ENCODE peak calls at places on chromosomes 11 and 22, in ten cellular contexts. Z is right cardiac atrium; R is fibroblast of lung; C is sigmoid colon; T is CD8-positive, alpha-beta T cell; H is aorta; E is mammary epithelial cell; X is right lobe of liver; K is hepatocyte; V is endothelial cell of umbilical vein. L is an unnamed sample. For H3K9me3, the result is how much of the 10 kb centered on the place peaks cover.

GRCh38 chr22:49440931-49441330 is 386.7 kb downstream of the BRD1 start:
- DNase-seq in H (peak), C (no peak), E (no peak), K (no peak), Z (no peak), V (no peak), X (no peak), T (no peak), R (no peak), L (no peak)

GRCh38 chr11:114586797-114587196 is 8.8 kb downstream of the NXPE4 start:
- DNase-seq in X (no peak), Z (no peak), C (no peak), H (no peak), E (no peak), V (no peak), T (no peak), K (no peak), R (no peak), L (no peak)

GRCh38 chr11:123560001-123560400 is 94.4 kb downstream of the SCN3B start:
- DNase-seq in E (no peak), Z (peak), V (no peak), H (peak), X (no peak), K (peak), C (peak), T (peak), R (peak), L (no peak)

GRCh38 chr11:34250732-34251639 is 106.8 kb downstream of the ABTB2 start:
- DNase-seq in H (peak), Z (peak), T (peak), C (no peak), X (no peak), V (peak), K (peak), R (peak), E (peak), L (peak)

GRCh38 chr22:50341977-50342650 is 1.0 kb upstream of the PPP6R2 start:
- DNase-seq in C (peak), E (peak), V (peak), X (peak), H (peak), Z (peak), K (peak), T (peak), R (peak), L (peak)

GRCh38 chr22:40322061-40322460 is 24.2 kb upstream of the ADSL start:
- DNase-seq in Z (no peak), H (no peak), T (no peak), C (no peak), K (no peak), E (no peak), X (no peak), R (peak), V (no peak), L (no peak)

GRCh38 chr11:33258631-33259184 is 1.5 kb downstream of the HIPK3 start:
- DNase-seq in X (no peak), T (peak), C (peak), Z (no peak), H (no peak), K (no peak), R (peak), V (peak), E (peak), L (peak)

GRCh38 chr11:1371377-1371776 is 18.4 kb upstream of the BRSK2 start:
- DNase-seq in T (no peak), C (no peak), R (no peak), Z (no peak), E (no peak), K (no peak), X (no peak), H (peak), V (no peak), L (no peak)

GRCh38 chr22:45163074-45163416 is 680 bp upstream of the NUP50 start:
- DNase-seq in Z (peak), C (peak), K (peak), V (no peak), E (peak), H (no peak), X (no peak), R (peak), T (no peak), L (peak)

GRCh38 chr11:65304613-65305012 is 10.1 kb upstream of the CDC42EP2 start:
- DNase-seq in E (no peak), R (no peak), T (no peak), C (no peak), K (no peak), X (no peak), Z (no peak), V (no peak), H (no peak), L (no peak)

GRCh38 chr11:74325649-74326645 is 14.5 kb upstream of the P4HA3 start:
- DNase-seq in Z (peak), K (peak), R (peak), V (peak), E (no peak), T (no peak), C (peak), H (peak), X (no peak), L (no peak)

GRCh38 chr11:118530180-118530682 is 761 bp upstream of the TMEM25 start:
- DNase-seq in R (peak), X (no peak), V (peak), H (no peak), C (no peak), Z (no peak), E (peak), K (no peak), T (no peak), L (peak)

GRCh38 chr22:23159287-23159622 is 14.0 kb downstream of the RAB36 start:
- DNase-seq in C (no peak), R (no peak), Z (no peak), K (no peak), X (no peak), E (no peak), V (no peak), H (no peak), T (no peak), L (no peak)

GRCh38 chr11:45093761-45094455 is 52.5 kb upstream of the PRDM11 start:
- DNase-seq in R (no peak), T (no peak), C (peak), Z (no peak), K (no peak), E (no peak), V (no peak), X (no peak), H (no peak), L (no peak)

GRCh38 chr11:78030429-78031325 is 7.6 kb upstream of the KCTD14 start:
- DNase-seq in R (peak), E (peak), C (peak), V (peak), K (peak), T (no peak), H (peak), Z (peak), X (peak), L (peak)

GRCh38 chr11:2779981-2780849 is 80.4 kb upstream of the KCNQ1OT1 start:
- DNase-seq in X (peak), E (no peak), K (peak), R (peak), T (peak), V (peak), H (peak), C (peak), Z (no peak), L (no peak)

GRCh38 chr11:81839016-81839415 is 894.6 kb downstream of the FAM181B start:
- DNase-seq in K (no peak), C (no peak), V (no peak), H (no peak), E (no peak), Z (no peak), X (no peak), R (no peak), T (no peak), L (no peak)

GRCh38 chr11:95849087-95849825 is 59.0 kb downstream of the CEP57 start:
- DNase-seq in K (peak), H (no peak), V (peak), X (no peak), R (peak), C (peak), T (peak), Z (peak), E (peak), L (peak)

GRCh38 chr11:7597620-7598019 is 75.7 kb downstream of the CYB5R2 start:
- DNase-seq in R (no peak), C (no peak), V (no peak), K (peak), E (peak), T (no peak), X (no peak), Z (no peak), H (no peak), L (peak)

GRCh38 chr11:27293500-27294417 is 69.3 kb downstream of the CCDC34 start:
- DNase-seq in Z (no peak), C (no peak), R (no peak), K (no peak), T (no peak), X (no peak), E (peak), H (no peak), V (no peak), L (peak)

GRCh38 chr11:22879615-22880014 is 19.3 kb upstream of the CCDC179 start:
- DNase-seq in X (no peak), R (no peak), E (no peak), V (peak), H (no peak), Z (no peak), C (no peak), K (no peak), T (no peak), L (no peak)

GRCh38 chr22:29886601-29887000 is 3.6 kb downstream of the MTMR3 start:
- DNase-seq in V (no peak), X (no peak), Z (no peak), K (no peak), E (no peak), C (no peak), T (no peak), R (peak), H (no peak), L (no peak)

GRCh38 chr22:29887358-29887757 is 4.4 kb downstream of the MTMR3 start:
- DNase-seq in C (no peak), X (no peak), H (no peak), R (no peak), E (no peak), Z (no peak), K (no peak), T (no peak), V (peak), L (no peak)

GRCh38 chr22:29883831-29884139 is 811 bp downstream of the MTMR3 start:
- DNase-seq in E (peak), T (no peak), H (no peak), V (no peak), Z (no peak), C (no peak), X (no peak), R (peak), K (no peak), L (no peak)

GRCh38 chr22:29883045-29883830 is at the start of gene MTMR3:
- DNase-seq in E (peak), H (peak), T (peak), X (peak), C (peak), V (peak), Z (peak), K (peak), R (peak), L (peak)

DNA sequence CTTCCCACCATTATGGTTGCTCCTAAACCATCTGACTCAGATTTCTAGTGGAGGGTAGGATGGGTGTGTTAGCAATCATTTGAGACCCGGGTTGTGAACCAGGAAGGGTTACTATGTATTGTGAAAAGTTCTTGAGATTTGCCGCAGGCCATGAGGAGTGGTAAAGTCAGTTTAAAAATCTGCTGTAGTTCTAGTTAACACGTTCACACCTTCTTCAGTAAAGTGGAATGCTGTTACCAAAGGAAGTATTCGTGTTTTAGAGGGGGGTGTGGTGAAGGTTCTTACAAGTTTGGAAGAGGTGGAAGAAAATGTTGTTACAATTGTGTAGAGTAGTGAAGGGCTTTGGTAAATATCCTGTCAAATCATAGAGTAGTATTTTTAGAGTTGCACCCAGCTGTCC is 2.6 kb downstream of the MTMR3 start:
- DNase-seq in Z (no peak), X (no peak), H (no peak), T (no peak), K (no peak), V (no peak), C (no peak), E (no peak), R (no peak), L (no peak)
- H3K4me3 ChIP-seq in Z (no peak), X (no peak), H (no peak), T (no peak), K (no peak), V (no peak), C (no peak), E (no peak), R (peak), L (no peak)

DNA sequence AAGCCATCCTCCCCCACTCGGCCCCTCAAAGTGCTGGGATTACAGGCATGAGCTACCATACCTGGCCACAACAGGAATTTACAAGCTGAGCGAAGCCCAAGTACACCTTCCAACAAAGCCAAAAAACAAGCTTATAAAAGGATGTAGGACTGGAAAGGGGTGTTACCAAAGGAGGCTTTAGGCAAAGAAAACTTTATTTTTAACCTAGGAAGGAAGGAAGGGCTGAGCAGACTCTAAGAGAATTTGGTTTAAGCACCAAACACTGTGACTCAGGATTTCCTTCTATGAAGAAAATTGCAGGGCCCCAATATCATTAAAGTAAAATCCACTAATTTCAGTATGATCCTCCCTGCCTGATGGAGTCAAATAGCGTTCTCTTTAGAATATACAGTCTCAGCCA is 12.1 kb downstream of the DENND5A start:
- DNase-seq in Z (no peak), H (no peak), E (no peak), R (no peak), X (no peak), C (no peak), V (peak), K (no peak), T (no peak), L (no peak)
- H3K9me3 ChIP-seq in Z (under half), H (under half), E (under half), R (under half), X (under half), C (under half), V (under half), K (under half), T (under half), L (under half)

DNA sequence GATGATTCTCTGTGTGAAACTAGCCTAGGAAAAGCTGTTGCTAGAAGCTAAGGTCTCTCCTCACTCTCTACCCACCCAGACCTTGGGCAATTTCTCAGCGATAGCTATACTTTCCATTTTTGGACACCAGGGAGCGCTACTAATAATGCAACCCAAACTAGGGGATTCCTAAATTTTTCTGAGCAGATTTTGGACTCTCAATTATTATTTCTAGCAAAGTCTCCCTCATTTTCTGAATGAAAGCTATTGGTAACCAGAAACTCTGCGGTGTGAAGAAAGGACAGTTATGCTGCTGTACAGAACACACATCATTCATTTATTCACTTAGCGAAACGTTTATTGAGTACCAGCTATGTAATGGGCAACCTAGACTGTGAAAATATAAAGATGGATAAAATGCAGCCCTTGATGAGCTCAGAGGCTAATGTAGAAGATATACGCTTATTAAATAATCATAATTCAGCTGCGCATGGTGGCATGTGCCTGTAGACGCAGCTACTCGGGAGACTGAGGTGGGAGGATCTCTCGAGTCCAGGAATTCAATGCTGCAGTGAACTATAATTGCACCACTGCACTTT is 6.1 kb upstream of the STIM1 start:
- DNase-seq in K (peak), V (peak), C (no peak), R (peak), T (peak), H (no peak), X (no peak), Z (no peak), E (peak), L (peak)
- H3K4me3 ChIP-seq in K (no peak), V (no peak), C (no peak), R (no peak), T (no peak), H (no peak), X (no peak), Z (no peak), E (no peak), L (no peak)

DNA sequence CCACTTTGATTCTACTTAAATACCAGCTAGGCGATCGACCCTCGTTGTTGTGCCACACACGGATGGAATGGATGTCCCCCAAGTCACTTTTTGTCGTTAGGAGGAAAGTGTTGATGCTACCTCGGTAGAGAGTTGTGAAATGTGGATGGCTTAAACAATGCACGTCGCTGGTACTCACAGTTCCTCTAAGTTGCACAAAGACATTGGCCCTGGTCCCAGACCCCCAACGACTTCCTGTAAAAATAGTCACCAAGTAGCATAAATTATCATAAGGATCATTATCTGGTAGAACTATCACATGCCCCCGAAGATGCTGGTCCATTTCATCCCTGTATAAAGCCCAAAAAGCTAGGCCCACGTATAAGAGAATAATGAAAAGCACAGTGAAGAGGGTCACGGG is 3.8 kb downstream of the PKDREJ start:
- DNase-seq in T (no peak), E (no peak), H (peak), K (no peak), C (no peak), Z (no peak), R (no peak), V (no peak), X (no peak), L (no peak)
- H3K9me3 ChIP-seq in T (under half), E (under half), H (under half), K (under half), C (under half), Z (under half), R (under half), V (under half), X (under half), L (under half)

GRCh38 chr11:47354913-47355282 is 2.4 kb upstream of the MYBPC3 start:
- DNase-seq in Z (no peak), C (no peak), X (peak), K (no peak), V (no peak), R (peak), E (no peak), H (no peak), T (no peak), L (no peak)
- H3K4me3 ChIP-seq in Z (peak), C (peak), X (peak), K (peak), V (no peak), R (peak), E (peak), H (peak), T (no peak), L (no peak)

GRCh38 chr22:47593291-47593690 is 830.8 kb downstream of the TBC1D22A start:
- DNase-seq in K (no peak), R (no peak), T (no peak), X (peak), V (no peak), C (peak), E (no peak), H (no peak), Z (no peak), L (no peak)

GRCh38 chr22:47589271-47590250 is 827.1 kb downstream of the TBC1D22A start:
- DNase-seq in V (no peak), K (no peak), C (peak), Z (no peak), R (no peak), X (peak), H (peak), T (no peak), E (no peak), L (no peak)

GRCh38 chr22:47592791-47593190 is 830.3 kb downstream of the TBC1D22A start:
- DNase-seq in E (no peak), H (no peak), K (no peak), C (peak), T (no peak), R (no peak), V (no peak), X (peak), Z (no peak), L (no peak)

GRCh38 chr22:47591016-47591415 is 828.6 kb downstream of the TBC1D22A start:
- DNase-seq in X (peak), R (no peak), T (no peak), V (no peak), H (peak), E (no peak), Z (no peak), C (peak), K (no peak), L (no peak)

DNA sequence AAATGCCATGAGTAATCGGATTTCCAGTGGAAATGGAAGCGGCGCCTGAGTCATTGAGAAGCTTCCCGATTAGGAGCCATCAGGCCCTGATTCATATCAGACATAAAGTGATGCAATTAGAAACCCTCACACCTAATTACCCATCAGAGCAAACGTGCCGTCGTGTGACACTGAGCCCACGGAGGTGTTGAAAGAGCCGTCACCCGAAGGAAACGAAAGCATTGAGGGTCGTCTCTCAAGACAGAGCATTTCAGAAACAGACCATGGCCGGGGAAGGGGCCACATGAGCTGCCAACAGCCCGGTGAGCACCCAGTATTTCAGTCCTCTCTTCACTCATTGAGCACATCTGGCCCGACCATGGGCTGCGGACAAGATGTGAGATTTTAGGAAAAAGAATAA is 829.3 kb downstream of the TBC1D22A start:
- DNase-seq in K (no peak), V (no peak), E (no peak), H (peak), R (no peak), Z (no peak), C (peak), T (no peak), X (peak), L (no peak)
- H3K9me3 ChIP-seq in K (under half), V (under half), E (half or more), H (under half), R (under half), Z (under half), C (under half), T (under half), X (under half), L (under half)

DNA sequence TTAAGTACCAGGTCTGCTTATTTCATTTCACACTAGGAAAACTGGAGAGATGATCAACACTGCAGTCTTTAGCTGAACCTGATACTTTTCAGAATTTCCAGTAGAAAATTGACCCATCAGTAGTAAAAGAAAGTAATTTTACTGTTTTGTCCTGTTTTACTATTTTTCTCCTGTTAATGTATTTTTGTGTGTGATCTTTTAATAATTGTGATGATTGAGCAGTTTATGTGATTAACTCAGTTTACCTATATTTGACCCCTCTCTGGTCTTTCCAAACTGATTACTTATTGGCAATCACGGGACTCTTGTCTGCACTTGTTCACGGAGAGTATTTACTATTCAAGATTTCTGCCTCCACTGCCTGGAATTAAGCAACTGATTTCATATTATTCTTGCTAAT is 546 bp upstream of the CYP2R1 start:
- DNase-seq in K (no peak), R (no peak), X (no peak), E (no peak), H (no peak), C (no peak), Z (no peak), T (no peak), V (no peak), L (no peak)
- H3K4me3 ChIP-seq in K (no peak), R (peak), X (peak), E (peak), H (peak), C (peak), Z (peak), T (peak), V (no peak), L (no peak)

L was measured in small intestine.